ENCODE peak calls at places on chromosomes 13 and 19, in four cellular contexts. N, X, L and W are unnamed samples.

GRCh38 chr19:6674868-6675305 is 4.9 kb upstream of the TNFSF14 start:
- DNase-seq in N (peak), X (peak), L (peak), W (no peak)

GRCh38 chr19:50362656-50363424 is 2.6 kb downstream of the NAPSA start:
- DNase-seq in N (no peak), X (peak), L (no peak), W (no peak)

GRCh38 chr13:34748078-34748477 is 194.0 kb upstream of the NBEA start:
- DNase-seq in N (no peak), X (no peak), L (no peak), W (no peak)

GRCh38 chr13:27311518-27312208 is 41.0 kb downstream of the RASL11A start:
- DNase-seq in N (no peak), X (no peak), L (no peak), W (no peak)

GRCh38 chr13:110617326-110618072 is 2.2 kb downstream of the NAXD start:
- DNase-seq in N (no peak), X (no peak), L (no peak), W (no peak)

GRCh38 chr13:98325724-98326123 is 148.7 kb upstream of the RNF113B start:
- DNase-seq in N (no peak), X (no peak), L (no peak), W (no peak)

GRCh38 chr13:37889102-37889501 is 19.5 kb upstream of the TRPC4 start:
- DNase-seq in N (no peak), X (no peak), L (no peak), W (no peak)

GRCh38 chr13:98665638-98665995 is 86.9 kb downstream of the SLC15A1 start:
- DNase-seq in N (no peak), X (no peak), L (no peak), W (no peak)

GRCh38 chr13:40197049-40197448 is 469.4 kb downstream of the FOXO1 start:
- DNase-seq in N (no peak), X (no peak), L (no peak), W (no peak)

GRCh38 chr13:35768126-35768525 is 291.6 kb upstream of the MAB21L1 start:
- DNase-seq in N (no peak), X (no peak), L (no peak), W (no peak)
- TF ChIP-seq USF2 in N (no peak), X (no peak), L (no peak), W (no peak)

DNA sequence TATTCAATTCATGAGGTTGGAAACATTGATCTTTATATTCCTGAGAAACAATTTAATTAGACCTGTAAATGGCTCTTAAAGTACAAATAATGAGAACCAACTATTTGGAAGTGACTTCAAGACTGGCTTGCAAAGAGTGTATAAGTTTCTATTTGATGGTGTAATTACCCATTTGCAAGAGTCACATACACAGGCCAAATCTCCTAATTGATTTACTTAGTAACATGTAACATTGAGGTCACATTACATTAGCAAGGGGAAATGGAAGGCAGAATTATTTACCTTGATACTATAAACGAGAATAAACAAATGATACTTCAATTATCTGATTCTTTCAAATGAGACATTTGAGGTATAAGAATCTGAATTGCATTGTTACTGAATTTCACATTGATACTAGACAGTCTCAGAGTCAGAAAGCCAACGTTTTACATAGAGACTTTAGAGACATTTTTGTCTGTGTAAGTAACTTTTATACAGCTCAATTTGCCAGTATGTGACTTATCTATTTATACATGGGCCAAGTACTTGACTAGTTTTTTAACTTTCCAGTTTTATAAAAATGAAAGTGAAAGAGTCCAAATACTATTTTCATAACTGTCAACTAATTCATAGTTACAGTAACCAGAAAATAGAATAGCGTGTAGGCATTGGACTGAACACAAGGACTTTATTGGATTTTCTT is 95.6 kb upstream of the RFC3 start:
- DNase-seq in N (no peak), X (no peak), L (no peak), W (no peak)
- TF ChIP-seq NRF1 in N (no peak), X (no peak), L (no peak), W (no peak)

GRCh38 chr19:53981408-53981998 is 9.9 kb upstream of the CACNG6 start:
- DNase-seq in N (no peak), X (no peak), L (no peak), W (no peak)
- TF ChIP-seq USF2 in N (no peak), X (no peak), L (no peak), W (no peak)

GRCh38 chr19:57103573-57104277 is 16.1 kb upstream of the USP29 start:
- DNase-seq in N (no peak), X (peak), L (peak), W (peak)
- TF ChIP-seq NRF1 in N (no peak), X (no peak), L (no peak), W (no peak)

GRCh38 chr19:29631450-29631849 is 25.4 kb downstream of the POP4 start:
- DNase-seq in N (no peak), X (no peak), L (no peak), W (peak)
- TF ChIP-seq USF2 in N (no peak), X (no peak), L (no peak), W (no peak)

GRCh38 chr13:42996584-42996983 is 4.5 kb upstream of the EPSTI1 start:
- DNase-seq in N (no peak), X (no peak), L (no peak), W (no peak)
- TF ChIP-seq NRF1 in N (no peak), X (no peak), L (no peak), W (no peak)